ENCODE peak calls at places on chromosomes 13 and 19, in eight cellular contexts. B is T follicular helper cell; N is mesendoderm; U is GM13976; G is psoas muscle; D is iPS DF 6.9; V is stimulated activated naive CD8-positive, alpha-beta T cell treated with anti-CD3 and anti-CD28 coated beads, Interleukin-15, Interleukin-2, amounts not matched to agents 100 U/mL and 50 U/mL, for 24 hours; P is tibial artery. L is an unnamed sample.

GRCh38 chr19:40803857-40804782 is 5.1 kb downstream of the EGLN2 start:
- DNase-seq in G (no peak), P (no peak), U (peak), D (no peak), N (peak), B (peak), V (peak), L (peak)

GRCh38 chr19:43534811-43535761 is 2.1 kb downstream of the ZNF575 start:
- DNase-seq in U (no peak), N (peak), B (no peak), G (peak), P (peak), V (peak), D (no peak), L (no peak)

GRCh38 chr19:46759817-46760333 is 13.6 kb upstream of the STRN4 start:
- DNase-seq in N (no peak), U (no peak), V (no peak), B (no peak), G (peak), P (peak), D (no peak), L (no peak)

GRCh38 chr13:31965361-31966066 is 66.1 kb upstream of the FRY start:
- DNase-seq in B (no peak), N (no peak), U (peak), D (no peak), P (no peak), V (no peak), G (no peak), L (no peak)

GRCh38 chr19:44643605-44644390 is at the start of gene PVR:
- DNase-seq in N (peak), G (peak), B (no peak), V (peak), P (peak), U (peak), D (no peak), L (peak)

GRCh38 chr13:40790232-40790631 is 821 bp downstream of the SLC25A15 start:
- DNase-seq in N (no peak), B (no peak), V (no peak), P (no peak), D (no peak), G (no peak), U (no peak), L (no peak)

GRCh38 chr19:5303208-5303607 is 37.4 kb downstream of the PTPRS start:
- DNase-seq in P (no peak), B (no peak), D (no peak), G (no peak), U (no peak), N (no peak), V (no peak), L (no peak)

GRCh38 chr19:41441321-41441945 is 1.5 kb upstream of the ERICH4 start:
- DNase-seq in U (no peak), N (no peak), V (no peak), G (no peak), D (no peak), B (no peak), P (no peak), L (no peak)

GRCh38 chr13:68467160-68467559 is 1237.0 kb upstream of the PCDH9 start:
- DNase-seq in N (no peak), U (no peak), D (no peak), B (no peak), P (no peak), G (no peak), V (no peak), L (no peak)

GRCh38 chr13:100140441-100140840 is 51.5 kb downstream of the PCCA start:
- DNase-seq in V (no peak), G (no peak), U (no peak), B (no peak), D (no peak), P (no peak), N (no peak), L (no peak)

GRCh38 chr13:91155512-91156114 is 191.9 kb upstream of the MIR17HG start:
- DNase-seq in D (no peak), V (no peak), G (no peak), B (no peak), N (peak), P (no peak), U (no peak), L (no peak)

GRCh38 chr13:112136095-112136494 is 69.1 kb downstream of the SOX1 start:
- DNase-seq in B (no peak), P (no peak), U (no peak), G (no peak), D (no peak), V (no peak), N (no peak), L (no peak)

GRCh38 chr13:91721413-91721812 is 323.0 kb downstream of the GPC5 start:
- DNase-seq in P (no peak), U (no peak), G (no peak), N (no peak), D (no peak), V (no peak), B (no peak), L (no peak)

GRCh38 chr13:29954082-29955043 is 103.9 kb upstream of the UBL3 start:
- DNase-seq in V (peak), D (no peak), U (no peak), P (no peak), B (peak), G (no peak), N (no peak), L (no peak)

GRCh38 chr13:110012102-110012739 is 225.8 kb upstream of the IRS2 start:
- DNase-seq in P (no peak), V (no peak), B (no peak), N (no peak), D (no peak), G (no peak), U (no peak), L (no peak)

GRCh38 chr13:77459616-77460015 is 75.9 kb upstream of the SCEL start:
- DNase-seq in N (no peak), G (no peak), D (no peak), B (no peak), U (no peak), P (no peak), V (no peak), L (no peak)

GRCh38 chr19:30335306-30335886 is 36.8 kb upstream of the ZNF536 start:
- DNase-seq in U (no peak), G (no peak), N (no peak), P (no peak), V (no peak), B (no peak), D (no peak), L (no peak)

GRCh38 chr19:39406656-39407393 is at the start of gene ZFP36:
- DNase-seq in N (peak), U (peak), P (peak), B (peak), V (peak), G (peak), D (no peak), L (peak)

GRCh38 chr13:43239441-43239840 is 216.1 kb downstream of the DNAJC15 start:
- DNase-seq in U (no peak), G (no peak), P (no peak), V (no peak), N (no peak), B (no peak), D (no peak), L (no peak)

GRCh38 chr19:17211547-17212446 is 3.4 kb upstream of the USE1 start:
- DNase-seq in D (no peak), G (no peak), V (no peak), N (no peak), P (no peak), U (no peak), B (no peak), L (no peak)

GRCh38 chr19:33815410-33816340 is 19.0 kb downstream of the KCTD15 start:
- DNase-seq in B (no peak), G (no peak), U (no peak), D (no peak), N (no peak), V (no peak), P (peak), L (no peak)

GRCh38 chr19:40612831-40613668 is 11.9 kb downstream of the LTBP4 start:
- DNase-seq in D (no peak), P (no peak), V (peak), B (peak), N (peak), G (no peak), U (peak), L (no peak)

GRCh38 chr13:73056054-73056962 is 2.5 kb upstream of the KLF5 start:
- DNase-seq in D (no peak), B (no peak), N (no peak), G (no peak), V (no peak), U (no peak), P (no peak), L (no peak)

GRCh38 chr19:4660181-4660791 is 9.9 kb downstream of the MYDGF start:
- DNase-seq in N (peak), G (no peak), V (no peak), P (no peak), D (no peak), B (no peak), U (peak), L (no peak)

GRCh38 chr19:51026554-51026831 is at the start of gene KLK11:
- DNase-seq in D (no peak), U (no peak), B (no peak), N (no peak), V (no peak), P (no peak), G (no peak), L (no peak)

GRCh38 chr19:45542234-45542668 is 35.0 kb downstream of the VASP start:
- DNase-seq in G (no peak), V (no peak), B (no peak), D (no peak), N (no peak), P (no peak), U (no peak), L (no peak)

GRCh38 chr19:44675516-44675915 is 4.2 kb downstream of the CEACAM19 start:
- DNase-seq in B (no peak), P (no peak), U (no peak), G (no peak), D (no peak), N (no peak), V (no peak), L (no peak)

GRCh38 chr19:43765109-43765876 is 10.5 kb upstream of the SMG9 start:
- DNase-seq in P (peak), B (peak), U (peak), V (peak), D (no peak), G (peak), N (peak), L (peak)

GRCh38 chr13:101755228-101755887 is 302.9 kb downstream of the ITGBL1 start:
- DNase-seq in V (no peak), N (peak), D (no peak), G (no peak), U (no peak), B (no peak), P (no peak), L (no peak)

GRCh38 chr13:111031531-111031961 is 83.6 kb upstream of the ARHGEF7 start:
- DNase-seq in N (no peak), U (no peak), B (no peak), G (peak), V (no peak), D (no peak), P (no peak), L (peak)

GRCh38 chr19:15680923-15681322 is 8.0 kb downstream of the CYP4F12 start:
- DNase-seq in G (no peak), D (no peak), N (no peak), U (no peak), B (no peak), P (no peak), V (no peak), L (no peak)

GRCh38 chr13:99916366-99917103 is 55.0 kb downstream of the ZIC5 start:
- DNase-seq in G (no peak), B (no peak), V (no peak), D (no peak), N (peak), U (peak), P (no peak), L (no peak)

GRCh38 chr19:32351807-32352630 is 6.6 kb downstream of the ZNF507 start:
- DNase-seq in V (no peak), D (no peak), N (no peak), G (no peak), P (no peak), B (no peak), U (no peak), L (no peak)

GRCh38 chr13:19927117-19927734 is 31.3 kb upstream of the ZMYM2 start:
- DNase-seq in G (no peak), V (no peak), N (peak), D (no peak), U (peak), B (no peak), P (no peak), L (no peak)

GRCh38 chr19:30069535-30070197 is 127.6 kb downstream of the URI1 start:
- DNase-seq in D (no peak), P (no peak), N (no peak), G (no peak), B (no peak), V (no peak), U (no peak), L (no peak)

L was measured in gastrocnemius medialis.